ENCODE peak calls at places on chromosomes 11 and 22, in four cellular contexts. C, X, P and M are unnamed samples.

GRCh38 chr11:12973529-12974181 is 35.5 kb upstream of the RASSF10 start:
- DNase-seq in C (no peak), X (no peak), P (no peak), M (no peak)

GRCh38 chr22:45493286-45493771 is 9.4 kb upstream of the FBLN1 start:
- DNase-seq in C (no peak), X (no peak), P (peak), M (no peak)

GRCh38 chr11:64060861-64061444 is 25.2 kb downstream of the FLRT1 start:
- DNase-seq in C (no peak), X (peak), P (peak), M (no peak)

GRCh38 chr11:121523581-121524232 is 70.9 kb upstream of the SORL1-AS1 start:
- DNase-seq in C (no peak), X (no peak), P (no peak), M (no peak)

GRCh38 chr11:1168721-1169161 is 11.0 kb downstream of the MUC5AC start:
- DNase-seq in C (no peak), X (no peak), P (no peak), M (no peak)

GRCh38 chr11:6413791-6414231 is 5.1 kb downstream of the APBB1 start:
- DNase-seq in C (no peak), X (no peak), P (no peak), M (no peak)

GRCh38 chr11:36239636-36240035 is 49.6 kb downstream of the COMMD9 start:
- DNase-seq in C (no peak), X (no peak), P (no peak), M (no peak)

GRCh38 chr11:32902089-32902665 is 9.6 kb downstream of the QSER1 start:
- DNase-seq in C (no peak), X (no peak), P (no peak), M (no peak)

GRCh38 chr22:41523464-41524221 is 20.6 kb downstream of the POLR3H start:
- DNase-seq in C (no peak), X (peak), P (peak), M (peak)

GRCh38 chr11:103959279-103959930 is 77.0 kb upstream of the DDI1 start:
- DNase-seq in C (peak), X (no peak), P (no peak), M (no peak)

GRCh38 chr22:47318041-47318737 is 555.7 kb downstream of the TBC1D22A start:
- DNase-seq in C (no peak), X (no peak), P (no peak), M (no peak)

GRCh38 chr11:29641201-29641600 is 375.6 kb downstream of the KCNA4 start:
- DNase-seq in C (no peak), X (no peak), P (no peak), M (no peak)

GRCh38 chr11:59186130-59186594 is 14.2 kb downstream of the DTX4 start:
- DNase-seq in C (no peak), X (peak), P (no peak), M (no peak)

GRCh38 chr11:1196516-1197391 is 26.1 kb upstream of the MUC5B start:
- DNase-seq in C (no peak), X (no peak), P (no peak), M (no peak)

GRCh38 chr11:34548278-34548677 is 34.7 kb upstream of the ELF5 start:
- DNase-seq in C (no peak), X (no peak), P (no peak), M (no peak)

GRCh38 chr11:42465613-42466012 is 846.2 kb upstream of the API5 start:
- DNase-seq in C (no peak), X (no peak), P (no peak), M (no peak)

GRCh38 chr11:12216542-12217422 is 106.4 kb downstream of the MICAL2 start:
- DNase-seq in C (no peak), X (no peak), P (peak), M (no peak)

GRCh38 chr11:9753031-9753430 is 89.2 kb downstream of the SWAP70 start:
- DNase-seq in C (no peak), X (no peak), P (peak), M (no peak)

GRCh38 chr22:37564111-37564711 is 3.9 kb downstream of the CDC42EP1 start:
- DNase-seq in C (no peak), X (no peak), P (peak), M (no peak)
- TF ChIP-seq CTCF in C (peak), X (no peak), P (peak), M (no peak)

GRCh38 chr22:48695251-48695650 is 1132.4 kb downstream of the BRD1 start:
- DNase-seq in C (no peak), X (no peak), P (no peak), M (no peak)

GRCh38 chr22:48692734-48693376 is 1134.8 kb downstream of the BRD1 start:
- DNase-seq in C (no peak), X (no peak), P (no peak), M (no peak)

GRCh38 chr22:48695731-48696305 is 1131.9 kb downstream of the BRD1 start:
- DNase-seq in C (no peak), X (no peak), P (no peak), M (no peak)

GRCh38 chr22:48693377-48694135 is 1134.1 kb downstream of the BRD1 start:
- DNase-seq in C (no peak), X (no peak), P (no peak), M (no peak)

DNA sequence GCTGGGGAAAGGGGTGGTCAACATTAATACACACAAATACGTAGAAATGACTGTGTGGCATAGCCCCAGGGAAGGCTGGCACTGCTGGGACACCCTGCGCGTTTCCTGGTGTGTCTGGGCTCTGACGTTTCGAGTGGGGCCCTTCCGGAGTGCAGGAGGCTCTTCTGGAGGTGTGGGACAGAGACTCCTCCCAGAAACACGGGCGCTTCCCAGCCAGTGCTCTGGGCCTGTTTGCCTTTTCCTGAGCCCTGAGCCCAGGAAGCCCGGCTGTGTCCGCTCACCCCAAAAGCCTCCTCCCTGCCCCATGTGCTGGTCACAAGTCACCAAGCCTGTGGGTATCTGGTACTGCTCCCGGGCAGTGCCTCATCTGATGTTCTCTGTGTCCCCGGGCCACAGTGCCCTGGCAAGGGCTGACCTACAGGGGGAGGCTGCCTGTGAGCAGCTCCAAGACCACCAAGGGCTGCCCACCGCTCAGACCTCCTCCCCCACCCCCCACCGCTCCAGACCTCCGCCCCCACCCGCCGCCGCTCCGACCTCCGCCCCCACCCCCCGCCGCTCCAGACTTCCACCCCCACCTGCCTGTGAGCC is 1133.3 kb downstream of the BRD1 start:
- DNase-seq in C (no peak), X (no peak), P (no peak), M (no peak)
- TF ChIP-seq CTCF in C (no peak), X (no peak), P (no peak), M (no peak)

GRCh38 chr11:45843158-45843924 is 3.9 kb upstream of the CRY2 start:
- DNase-seq in C (peak), X (peak), P (peak), M (peak)
- TF ChIP-seq CTCF in C (peak), X (peak), P (peak), M (peak)

DNA sequence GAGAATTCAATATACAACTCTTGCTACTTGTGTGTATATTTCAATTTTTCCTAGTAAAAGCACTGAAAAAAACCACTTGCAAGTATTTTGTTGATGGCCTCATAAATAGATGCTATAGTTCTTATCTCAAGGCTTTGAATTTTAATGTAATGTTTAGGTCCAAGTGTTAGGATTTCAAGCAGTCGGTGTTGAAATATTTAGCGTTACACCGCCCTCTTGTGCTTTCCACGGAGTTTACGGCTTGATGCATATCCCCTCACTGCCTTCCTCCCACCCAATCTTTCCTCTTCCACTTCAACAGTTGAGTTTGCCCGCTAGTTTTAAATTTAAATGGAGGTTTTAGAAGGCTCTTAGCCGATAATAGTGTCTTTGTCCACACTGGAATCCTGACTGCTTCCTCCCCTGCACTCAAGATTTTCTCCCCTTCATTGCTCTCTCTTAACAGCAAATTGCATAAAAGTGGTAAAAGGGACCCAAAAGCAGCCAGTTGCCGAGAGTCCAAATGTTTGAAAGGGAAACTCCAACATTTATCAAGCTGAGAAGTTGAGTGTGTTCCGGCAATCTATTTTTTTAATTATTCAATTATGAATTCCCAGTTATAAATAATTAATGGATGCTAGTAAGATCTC is 25.9 kb upstream of the HTATIP2 start:
- DNase-seq in C (no peak), X (peak), P (peak), M (no peak)
- TF ChIP-seq CTCF in C (peak), X (peak), P (peak), M (peak)

GRCh38 chr11:117933475-117933874 is 4.3 kb upstream of the TMPRSS13 start:
- DNase-seq in C (no peak), X (no peak), P (no peak), M (no peak)
- TF ChIP-seq CTCF in C (no peak), X (no peak), P (no peak), M (no peak)